ENCODE peak calls at places on chromosomes 1 and 21, in four cellular contexts. P, Q, M and E are unnamed samples. For H3K9me3, the result is how much of the 10 kb centered on the place peaks cover.

GRCh38 chr1:89487972-89488371 is 36.7 kb upstream of the LRRC8B start:
- DNase-seq in M (no peak), P (no peak), Q (no peak), E (no peak)

GRCh38 chr1:202964755-202965440 is 2.2 kb downstream of the CYB5R1 start:
- DNase-seq in Q (no peak), P (no peak), M (no peak), E (peak)

GRCh38 chr1:108208724-108209404 is 8.7 kb upstream of the SLC25A24 start:
- DNase-seq in P (no peak), M (no peak), Q (no peak), E (no peak)

GRCh38 chr1:223775054-223775453 is 62.7 kb downstream of the CAPN2 start:
- DNase-seq in Q (no peak), M (no peak), P (no peak), E (no peak)

GRCh38 chr1:39754026-39754569 is 15.4 kb downstream of the PPIE start:
- DNase-seq in M (no peak), Q (no peak), P (no peak), E (no peak)

GRCh38 chr1:179586107-179586823 is 5.4 kb upstream of the TDRD5 start:
- DNase-seq in P (peak), Q (peak), M (no peak), E (peak)

GRCh38 chr1:15756143-15757015 is 2.2 kb upstream of the FBLIM1 start:
- DNase-seq in M (no peak), P (no peak), Q (peak), E (peak)

GRCh38 chr1:94542088-94542671 is 621 bp upstream of the F3 start:
- DNase-seq in M (peak), P (no peak), Q (peak), E (peak)

GRCh38 chr1:49630156-49630555 is 393.6 kb downstream of the AGBL4 start:
- DNase-seq in P (no peak), M (no peak), Q (no peak), E (no peak)

GRCh38 chr1:84956655-84957054 is 40.3 kb downstream of the MCOLN2 start:
- DNase-seq in M (no peak), Q (no peak), P (no peak), E (no peak)

GRCh38 chr21:39347537-39347936 is 1.4 kb downstream of the HMGN1 start:
- DNase-seq in P (no peak), Q (no peak), M (no peak), E (no peak)

GRCh38 chr1:202568466-202569196 is 141.6 kb downstream of the SYT2 start:
- DNase-seq in M (no peak), Q (no peak), P (no peak), E (no peak)

GRCh38 chr1:62438163-62438562 is 1.3 kb downstream of the USP1 start:
- DNase-seq in M (no peak), Q (no peak), P (no peak), E (no peak)

GRCh38 chr1:8302181-8302681 is 15.7 kb upstream of the SLC45A1 start:
- DNase-seq in Q (no peak), M (no peak), P (no peak), E (no peak)

GRCh38 chr21:44574457-44575306 is 1.2 kb downstream of the KRTAP10-4 start:
- DNase-seq in P (no peak), M (no peak), Q (peak), E (peak)

GRCh38 chr1:36908096-36908495 is 126.2 kb downstream of the GRIK3 start:
- DNase-seq in P (no peak), Q (no peak), M (no peak), E (no peak)

GRCh38 chr1:170513138-170513537 is 18.8 kb upstream of the GORAB start:
- DNase-seq in Q (no peak), P (no peak), M (no peak), E (no peak)

GRCh38 chr1:25433389-25434186 is 2.9 kb downstream of the MACO1 start:
- DNase-seq in M (no peak), P (no peak), Q (no peak), E (no peak)

GRCh38 chr1:243216741-243217140 is 38.3 kb downstream of the CEP170 start:
- DNase-seq in P (no peak), M (no peak), Q (no peak), E (no peak)

GRCh38 chr1:40711465-40712404 is 20.2 kb downstream of the NFYC start:
- DNase-seq in P (no peak), Q (peak), M (no peak), E (no peak)

GRCh38 chr1:93255222-93256079 is 74.9 kb downstream of the CCDC18 start:
- DNase-seq in M (no peak), P (no peak), Q (no peak), E (no peak)

GRCh38 chr21:42032266-42032665 is 22.1 kb upstream of the ZBTB21 start:
- DNase-seq in M (no peak), P (no peak), Q (no peak), E (no peak)

GRCh38 chr1:180193371-180194047 is 36.6 kb upstream of the LHX4 start:
- DNase-seq in M (no peak), Q (peak), P (no peak), E (no peak)

GRCh38 chr1:52152976-52153375 is 11.1 kb downstream of the ZFYVE9 start:
- DNase-seq in M (no peak), Q (no peak), P (no peak), E (no peak)

GRCh38 chr1:160086162-160086892 is 5.0 kb downstream of the KCNJ9 start:
- DNase-seq in P (no peak), Q (no peak), M (no peak), E (no peak)

GRCh38 chr1:4366091-4366490 is 288.3 kb upstream of the AJAP1 start:
- DNase-seq in P (no peak), M (no peak), Q (no peak), E (no peak)
- H3K9me3 ChIP-seq in P (under half), M (under half), Q (under half), E (under half)

DNA sequence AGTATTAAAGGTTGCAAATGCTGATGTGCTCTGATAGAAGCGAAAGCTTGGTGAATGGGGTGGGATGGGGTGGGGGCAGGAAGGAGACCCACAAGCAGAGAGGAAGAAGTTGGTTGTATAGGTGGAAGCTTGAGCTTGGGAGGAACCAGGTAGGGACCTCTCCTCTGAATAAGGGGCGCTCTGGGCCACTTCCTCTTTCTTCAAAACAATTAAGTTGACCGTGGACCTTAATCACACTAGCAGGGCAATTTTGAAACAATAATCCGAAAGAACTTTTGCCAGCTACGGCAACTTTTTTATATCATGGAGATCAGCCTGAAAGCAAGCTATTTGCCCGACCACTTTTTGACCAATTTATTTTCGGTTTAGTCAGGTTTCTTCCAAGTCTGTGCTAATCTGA is 1.9 kb upstream of the DYRK1A start:
- DNase-seq in M (no peak), P (no peak), Q (no peak), E (no peak)
- TF ChIP-seq EP300 in M (no peak), P (no peak), Q (no peak), E (no peak)

DNA sequence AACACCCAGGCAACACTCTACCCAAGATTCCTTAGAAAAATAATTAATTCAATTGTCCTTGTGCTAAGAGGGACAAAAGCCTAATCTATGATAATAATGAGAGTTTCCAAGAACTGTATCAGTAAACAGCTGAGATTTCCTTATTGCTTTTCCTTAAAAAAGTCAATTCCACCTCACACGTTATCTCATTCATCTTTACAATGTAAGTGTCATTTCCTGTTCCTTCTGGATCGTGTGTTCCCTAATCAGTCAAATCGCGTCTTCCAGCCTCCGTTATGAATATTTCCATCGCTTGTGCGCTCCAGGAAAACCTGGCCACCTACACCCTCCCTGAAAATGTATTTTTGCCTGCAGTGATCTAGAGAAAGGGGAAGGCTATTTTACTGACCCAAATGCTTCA is 23.9 kb upstream of the CLDN17 start:
- DNase-seq in P (no peak), Q (no peak), M (no peak), E (no peak)
- H3K9me3 ChIP-seq in P (under half), Q (under half), M (under half), E (under half)

GRCh38 chr1:185960377-185961151 is 226.4 kb downstream of the HMCN1 start:
- DNase-seq in Q (no peak), M (peak), P (no peak), E (no peak)

GRCh38 chr1:185961664-185962063 is 227.5 kb downstream of the HMCN1 start:
- DNase-seq in M (no peak), P (no peak), Q (no peak), E (no peak)

GRCh38 chr1:185956881-185957280 is 222.7 kb downstream of the HMCN1 start:
- DNase-seq in M (no peak), Q (no peak), P (no peak), E (no peak)

GRCh38 chr1:185957441-185958363 is 223.5 kb downstream of the HMCN1 start:
- DNase-seq in M (no peak), P (no peak), Q (no peak), E (no peak)
- TF ChIP-seq EP300 in M (no peak), P (no peak), Q (no peak), E (no peak)

GRCh38 chr21:8991088-8991907 is 1530.1 kb upstream of the TPTE start:
- DNase-seq in Q (no peak), M (no peak), P (no peak), E (no peak)
- H3K9me3 ChIP-seq in Q (under half), M (under half), P (under half), E (half or more)

GRCh38 chr1:2300851-2301606 is 72.9 kb downstream of the SKI start:
- DNase-seq in P (no peak), Q (peak), M (peak), E (peak)
- TF ChIP-seq EP300 in P (no peak), Q (no peak), M (peak), E (no peak)

GRCh38 chr1:227661495-227661894 is 73.6 kb downstream of the JMJD4 start:
- DNase-seq in Q (no peak), P (no peak), M (no peak), E (no peak)
- H3K9me3 ChIP-seq in Q (half or more), P (half or more), M (half or more), E (half or more)